ENCODE peak calls at places on chromosomes 5 and 9, in seven cellular contexts. S, C, N, T, Q, E and H are unnamed samples.
A peak's percentile ranks its signal among the peaks of the same experiment; 100 is the strongest.

GRCh38 chr5:59174248-59174844 is 591.5 kb downstream of the RAB3C start:
- DNase-seq in Q (peak; percentile 63), S (peak; percentile 62), C (peak; percentile 7), E (no peak), T (no peak), N (peak; percentile 59), H (no peak)

GRCh38 chr9:126147620-126148522 is 178.8 kb upstream of the MVB12B start:
- DNase-seq in C (no peak), T (peak; percentile 48), N (no peak), Q (no peak), E (no peak), S (no peak), H (no peak)

GRCh38 chr5:131610198-131611063 is 24.6 kb downstream of the RAPGEF6 start:
- DNase-seq in Q (peak; percentile 88), S (peak; percentile 45), C (no peak), E (no peak), N (peak; percentile 85), T (no peak), H (no peak)

GRCh38 chr9:134992755-134993124 is 75.0 kb upstream of the FCN1 start:
- DNase-seq in S (peak; percentile 4), C (no peak), E (no peak), N (no peak), Q (no peak), T (peak; percentile 55), H (no peak)

GRCh38 chr9:95511952-95512750 is 4.6 kb downstream of the PTCH1 start:
- DNase-seq in E (no peak), T (no peak), N (no peak), C (no peak), S (peak; percentile 54), Q (no peak), H (no peak)

GRCh38 chr9:93012998-93013855 is 45.3 kb upstream of the SUSD3 start:
- DNase-seq in N (no peak), C (no peak), Q (no peak), S (no peak), E (peak; percentile 6), T (peak; percentile 55), H (no peak)

GRCh38 chr9:110969971-110970381 is 68.3 kb downstream of the LPAR1 start:
- DNase-seq in S (peak; percentile 94), E (no peak), Q (peak; percentile 33), N (peak; percentile 71), C (no peak), T (no peak), H (no peak)

GRCh38 chr5:7473668-7474215 is 77.8 kb downstream of the ADCY2 start:
- DNase-seq in T (no peak), Q (no peak), N (no peak), S (no peak), E (no peak), C (no peak), H (no peak)

GRCh38 chr5:13919087-13919486 is 25.4 kb downstream of the DNAH5 start:
- DNase-seq in E (no peak), N (no peak), Q (no peak), C (no peak), S (no peak), T (no peak), H (no peak)

GRCh38 chr5:169290895-169291294 is 10.0 kb downstream of the SLIT3 start:
- DNase-seq in S (peak; percentile 48), E (no peak), T (no peak), Q (no peak), N (no peak), C (no peak), H (no peak)

GRCh38 chr5:1103505-1104326 is 8.1 kb downstream of the SLC12A7 start:
- DNase-seq in E (peak; percentile 65), N (no peak), Q (no peak), T (no peak), C (peak; percentile 11), S (no peak), H (no peak)

GRCh38 chr5:142829821-142830220 is 59.6 kb downstream of the ARHGAP26 start:
- DNase-seq in S (no peak), N (no peak), T (no peak), E (no peak), Q (peak; percentile 37), C (no peak), H (no peak)

GRCh38 chr9:121200346-121200745 is 1.3 kb downstream of the RAB14 start:
- DNase-seq in S (no peak), Q (no peak), E (no peak), T (no peak), C (no peak), N (no peak), H (no peak)

GRCh38 chr5:98977723-98978122 is 48.9 kb upstream of the CHD1 start:
- DNase-seq in E (no peak), C (no peak), T (no peak), S (no peak), N (no peak), Q (no peak), H (no peak)

GRCh38 chr5:139848508-139849100 is 53.0 kb downstream of the PSD2 start:
- DNase-seq in Q (no peak), S (no peak), N (no peak), E (peak; percentile 40), C (no peak), T (peak; percentile 69), H (no peak)

GRCh38 chr5:38546691-38547146 is 9.7 kb downstream of the LIFR start:
- DNase-seq in C (no peak), N (no peak), E (no peak), T (no peak), Q (no peak), S (no peak), H (no peak)

GRCh38 chr5:96322865-96323264 is 110.2 kb downstream of the PCSK1 start:
- DNase-seq in Q (no peak), C (no peak), T (no peak), S (no peak), N (no peak), E (no peak), H (no peak)